ENCODE peak calls at places on chromosomes 6 and 20, in six cellular contexts. E is body of pancreas, K is stomach, Z is ovary, T is tibial nerve, C is vagina. N is an unnamed sample.

GRCh38 chr6:131286469-131287040 is 151.3 kb downstream of the AKAP7 start:
- DNase-seq in Z (no peak), T (no peak), E (no peak), C (no peak), K (no peak), N (no peak)

GRCh38 chr6:112233864-112234263 is 20.5 kb downstream of the LAMA4 start:
- DNase-seq in C (no peak), T (no peak), K (no peak), Z (no peak), E (no peak), N (peak)

GRCh38 chr20:37567671-37568588 is 40.3 kb upstream of the BLCAP start:
- DNase-seq in Z (no peak), K (no peak), C (peak), E (no peak), T (no peak), N (no peak)

GRCh38 chr20:59221049-59221748 is 57.6 kb downstream of the ZNF831 start:
- DNase-seq in T (peak), E (no peak), K (no peak), C (no peak), Z (no peak), N (no peak)

GRCh38 chr6:18506387-18507017 is 119.4 kb downstream of the RNF144B start:
- DNase-seq in E (no peak), K (no peak), C (no peak), Z (no peak), T (no peak), N (no peak)

GRCh38 chr6:3306848-3307247 is 48.1 kb downstream of the PSMG4 start:
- DNase-seq in T (no peak), C (no peak), E (no peak), K (no peak), Z (no peak), N (no peak)

GRCh38 chr20:40949346-40949745 is 79.3 kb upstream of the TOP1 start:
- DNase-seq in C (no peak), E (no peak), K (no peak), Z (no peak), T (no peak), N (no peak)

GRCh38 chr6:72286911-72287311 is 335.0 kb upstream of the KCNQ5 start:
- DNase-seq in K (no peak), C (no peak), E (no peak), Z (no peak), T (no peak), N (no peak)

GRCh38 chr6:9581155-9581554 is 833.7 kb downstream of the TFAP2A start:
- DNase-seq in C (no peak), Z (no peak), K (no peak), E (no peak), T (no peak), N (no peak)

GRCh38 chr6:27106382-27106781 is 141.1 kb upstream of the PRSS16 start:
- DNase-seq in C (no peak), T (no peak), Z (no peak), E (no peak), K (no peak), N (no peak)

GRCh38 chr6:86942761-86943526 is 5.6 kb downstream of the HTR1E start:
- DNase-seq in T (no peak), C (no peak), E (no peak), Z (no peak), K (no peak), N (no peak)

GRCh38 chr6:124869412-124869811 is 92.8 kb upstream of the RNF217 start:
- DNase-seq in Z (no peak), C (no peak), E (no peak), T (no peak), K (no peak), N (no peak)

GRCh38 chr20:542777-543368 is 717 bp downstream of the CSNK2A1 start:
- DNase-seq in Z (no peak), C (no peak), T (no peak), E (peak), K (peak), N (peak)

GRCh38 chr6:44263357-44264100 is 1.8 kb downstream of the NFKBIE start:
- DNase-seq in K (no peak), E (peak), T (no peak), Z (no peak), C (no peak), N (no peak)

GRCh38 chr6:101666256-101666655 is 272.7 kb downstream of the GRIK2 start:
- DNase-seq in K (peak), T (no peak), C (no peak), Z (no peak), E (no peak), N (no peak)

GRCh38 chr6:21263531-21264287 is 329.8 kb upstream of the SOX4 start:
- DNase-seq in K (no peak), Z (no peak), T (no peak), E (no peak), C (no peak), N (no peak)

GRCh38 chr6:149580880-149581279 is 14.7 kb downstream of the GINM1 start:
- DNase-seq in E (no peak), K (no peak), T (no peak), C (no peak), Z (no peak), N (no peak)

GRCh38 chr6:127457444-127458064 is 1.6 kb downstream of the KIAA0408 start:
- DNase-seq in C (no peak), E (no peak), T (peak), K (no peak), Z (no peak), N (no peak)

GRCh38 chr6:40349566-40350192 is 237.5 kb downstream of the LRFN2 start:
- DNase-seq in C (peak), Z (no peak), K (no peak), E (no peak), T (no peak), N (no peak)

GRCh38 chr6:75993236-75994162 is 79.0 kb downstream of the IMPG1 start:
- DNase-seq in C (no peak), K (no peak), E (no peak), T (no peak), Z (no peak), N (no peak)

GRCh38 chr6:37987008-37987407 is 167.5 kb downstream of the ZFAND3 start:
- DNase-seq in E (no peak), K (no peak), Z (no peak), T (no peak), C (no peak), N (no peak)

GRCh38 chr6:98657764-98658163 is 176.6 kb upstream of the POU3F2 start:
- DNase-seq in C (no peak), T (peak), E (peak), K (no peak), Z (no peak), N (no peak)

GRCh38 chr6:160974304-160974771 is 17.2 kb upstream of the MAP3K4 start:
- DNase-seq in T (peak), E (peak), K (no peak), C (no peak), Z (peak), N (peak)

GRCh38 chr6:112311950-112312547 is 35.1 kb upstream of the RFPL4B start:
- DNase-seq in K (no peak), C (no peak), E (no peak), Z (no peak), T (no peak), N (no peak)

GRCh38 chr20:50850721-50851286 is 55.9 kb downstream of the BCAS4 start:
- DNase-seq in T (no peak), E (no peak), C (no peak), Z (no peak), K (no peak), N (no peak)

GRCh38 chr6:35718911-35719381 is 17.9 kb upstream of the ARMC12 start:
- DNase-seq in K (no peak), T (no peak), C (peak), Z (no peak), E (no peak), N (no peak)

GRCh38 chr6:170287371-170287876 is 3.5 kb downstream of the DLL1 start:
- DNase-seq in C (no peak), K (peak), E (no peak), T (no peak), Z (no peak), N (no peak)

GRCh38 chr6:32815115-32815514 is 1.7 kb downstream of the HLA-DOB start:
- DNase-seq in C (no peak), T (peak), K (no peak), Z (no peak), E (no peak), N (no peak)

GRCh38 chr6:18640134-18640533 is 253.0 kb downstream of the RNF144B start:
- DNase-seq in T (no peak), Z (no peak), E (no peak), C (no peak), K (no peak), N (no peak)

GRCh38 chr6:74749211-74750142 is 456.4 kb downstream of the COL12A1 start:
- DNase-seq in K (no peak), E (no peak), T (no peak), Z (no peak), C (no peak), N (no peak)

GRCh38 chr6:128848169-128848935 is 34.6 kb upstream of the LAMA2 start:
- DNase-seq in E (no peak), K (no peak), Z (no peak), T (no peak), C (no peak), N (no peak)

GRCh38 chr20:37723668-37724067 is 29.8 kb downstream of the CTNNBL1 start:
- DNase-seq in T (no peak), E (no peak), C (no peak), Z (no peak), K (peak), N (no peak)

GRCh38 chr6:132466952-132467351 is 46.0 kb downstream of the STX7 start:
- DNase-seq in K (no peak), C (no peak), T (no peak), Z (no peak), E (no peak), N (no peak)

GRCh38 chr6:21595951-21596378 is 2.4 kb downstream of the SOX4 start:
- DNase-seq in C (no peak), Z (peak), K (no peak), E (no peak), T (no peak), N (no peak)

GRCh38 chr20:4190792-4191519 is 175.6 kb upstream of the RNF24 start:
- DNase-seq in E (no peak), C (no peak), Z (no peak), K (no peak), T (no peak), N (no peak)

DNA sequence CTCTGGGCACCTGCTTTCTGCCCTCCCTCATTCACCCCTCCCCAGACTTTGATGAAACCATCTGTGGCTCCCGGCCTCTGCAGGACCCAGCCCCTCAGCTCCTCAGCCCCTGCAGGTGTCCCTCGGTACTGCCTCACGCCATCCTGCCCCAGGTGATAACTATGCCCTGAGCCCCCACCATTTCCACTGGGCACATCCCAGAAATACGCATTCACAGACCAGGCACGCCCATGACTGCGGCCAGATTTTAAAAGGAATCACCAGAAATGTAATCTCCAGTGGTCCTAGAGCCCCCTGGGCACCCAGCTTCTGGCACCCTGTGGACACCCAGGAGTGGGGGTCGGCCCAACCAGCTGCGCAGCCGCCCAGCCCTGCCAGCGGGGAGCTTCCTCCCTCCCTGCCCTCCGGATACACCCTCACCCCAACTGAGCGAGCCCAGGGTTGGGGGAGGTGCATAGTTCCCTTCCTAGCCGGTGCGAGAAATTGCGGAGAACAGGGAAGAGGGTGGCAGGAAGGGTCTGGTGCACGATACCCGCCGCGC is 585 bp upstream of the NTSR1 start:
- DNase-seq in T (no peak), Z (no peak), E (no peak), K (no peak), C (no peak), N (no peak)
- H3K4me3 ChIP-seq in T (peak), Z (no peak), E (no peak), K (no peak), C (no peak), N (no peak)

DNA sequence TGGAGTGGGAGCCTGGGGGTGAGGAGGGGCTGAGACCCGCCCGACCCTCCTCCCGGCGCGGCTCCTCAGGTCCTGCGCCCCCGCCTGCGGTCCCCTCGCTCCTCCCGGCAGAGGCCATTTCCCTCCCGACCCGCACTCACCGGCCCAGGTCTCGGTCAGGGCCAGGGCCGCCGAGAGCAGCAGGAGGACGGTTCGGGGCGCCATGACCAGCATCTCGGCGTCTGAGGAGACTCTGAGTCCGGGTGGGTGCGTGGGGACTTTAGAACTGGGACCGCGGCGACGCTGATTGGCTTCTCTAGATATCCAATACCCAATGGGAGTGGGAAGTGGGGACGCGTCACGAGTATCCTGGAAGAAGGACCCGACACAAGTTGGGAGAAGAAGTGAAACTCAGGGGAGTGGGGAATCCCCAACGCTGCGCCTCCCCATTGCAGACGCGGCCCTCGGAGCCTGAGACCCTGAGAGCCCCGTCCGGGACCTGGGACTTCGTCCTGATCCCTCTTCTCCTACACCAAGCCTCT is at the start of gene HLA-B:
- DNase-seq in T (peak), Z (peak), C (peak), K (peak), E (peak), N (peak)
- TF ChIP-seq POLR2A in T (peak), Z (peak), C (peak), K (no peak), E (peak), N (no peak)

DNA sequence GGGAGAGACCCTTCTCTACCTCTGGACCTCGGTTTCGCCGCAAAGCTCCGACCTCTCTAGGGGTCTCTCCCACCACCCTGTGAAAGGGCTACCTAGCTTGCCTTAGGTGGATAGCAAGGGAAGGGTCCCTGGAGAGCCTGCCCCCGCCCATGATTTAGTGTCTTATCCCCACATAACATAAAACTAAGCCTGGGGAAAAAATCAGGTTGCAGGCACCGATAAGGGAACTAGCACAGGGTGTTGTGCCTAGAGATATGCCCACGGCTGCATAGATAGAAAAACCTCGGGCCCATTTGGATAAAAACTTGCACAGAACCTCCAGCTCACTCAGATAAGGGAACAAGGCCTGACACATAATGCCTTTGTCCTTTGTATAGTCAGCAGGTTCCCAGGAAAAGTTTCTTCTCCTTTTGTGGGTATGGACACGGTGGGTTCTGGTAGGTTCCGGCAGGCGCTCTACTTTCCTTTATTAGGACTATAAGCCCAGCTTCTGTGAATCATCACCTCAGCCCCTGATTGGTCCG is 846 bp downstream of the ZSCAN31 start:
- DNase-seq in K (no peak), E (peak), C (no peak), T (no peak), Z (peak), N (no peak)
- H3K4me3 ChIP-seq in K (peak), E (no peak), C (peak), T (peak), Z (peak), N (peak)

GRCh38 chr20:57440678-57441509 is 49.7 kb downstream of the RBM38 start:
- DNase-seq in E (peak), T (peak), C (no peak), K (peak), Z (peak), N (peak)
- TF ChIP-seq POLR2A in E (peak), T (no peak), C (no peak), K (no peak), Z (no peak), N (no peak)

GRCh38 chr6:157455731-157456523 is 74.9 kb downstream of the ZDHHC14 start:
- DNase-seq in E (no peak), K (no peak), T (no peak), Z (no peak), C (peak), N (no peak)
- H3K4me3 ChIP-seq in E (no peak), K (no peak), T (peak), Z (no peak), C (no peak), N (peak)

GRCh38 chr20:63689046-63690000 is 7.1 kb upstream of the TNFRSF6B start:
- DNase-seq in Z (peak), C (no peak), E (no peak), T (no peak), K (no peak), N (no peak)
- TF ChIP-seq POLR2A in Z (no peak), C (no peak), E (no peak), T (no peak), K (no peak), N (no peak)

GRCh38 chr6:83707829-83708545 is 914 bp downstream of the SNAP91 start:
- DNase-seq in T (no peak), K (no peak), Z (peak), C (no peak), E (peak), N (no peak)
- H3K4me3 ChIP-seq in T (peak), K (peak), Z (peak), C (peak), E (no peak), N (peak)